ENCODE peak calls at places on chromosomes 3 and 15, in nine cellular contexts. V is KBM-7; R is naive thymus-derived CD8-positive, alpha-beta T cell; G is GM12892; P is NCI-H2029; C is spleen; M is left ventricle myocardium inferior; N is AG04449; Y is fibroblast of lung. X is an unnamed sample.
A peak's percentile ranks its signal among the peaks of the same experiment; 100 is the strongest.

GRCh38 chr3:141427764-141428163 is 59.1 kb upstream of the RASA2 start:
- DNase-seq in V (no peak), R (no peak), G (no peak), P (no peak), C (no peak), M (no peak), N (no peak), Y (no peak), X (no peak)

GRCh38 chr3:24332092-24332491 is 162.6 kb downstream of the THRB start:
- DNase-seq in V (no peak), R (no peak), G (no peak), P (no peak), C (no peak), M (no peak), N (no peak), Y (no peak), X (no peak)

GRCh38 chr3:176097036-176097435 is 1100.2 kb downstream of the TBL1XR1 start:
- DNase-seq in V (no peak), R (no peak), G (no peak), P (no peak), C (no peak), M (no peak), N (no peak), Y (no peak), X (no peak)

GRCh38 chr3:14405886-14406238 is 3.5 kb downstream of the SLC6A6 start:
- DNase-seq in V (no peak), R (no peak), G (no peak), P (peak; percentile 26), C (no peak), M (no peak), N (no peak), Y (no peak), X (no peak)

GRCh38 chr3:115292677-115293076 is 145.6 kb upstream of the ZBTB20 start:
- DNase-seq in V (no peak), R (no peak), G (no peak), P (no peak), C (no peak), M (no peak), N (no peak), Y (no peak), X (no peak)

GRCh38 chr3:194205675-194206133 is 69.8 kb downstream of the HES1 start:
- DNase-seq in V (peak; percentile 88), R (peak; percentile 3), G (no peak), P (peak; percentile 80), C (no peak), M (no peak), N (no peak), Y (peak; percentile 33), X (peak; percentile 21)

GRCh38 chr15:93929375-93930094 is 301.8 kb upstream of the MCTP2 start:
- DNase-seq in V (no peak), R (no peak), G (no peak), P (no peak), C (no peak), M (peak; percentile 37), N (peak; percentile 89), Y (peak; percentile 99), X (no peak)

GRCh38 chr15:80308002-80308401 is 56.0 kb upstream of the CTXND1 start:
- DNase-seq in V (peak; percentile 11), R (no peak), G (no peak), P (no peak), C (no peak), M (no peak), N (no peak), Y (no peak), X (no peak)

GRCh38 chr15:57223887-57224286 is 152.4 kb upstream of the CGNL1 start:
- DNase-seq in V (no peak), R (no peak), G (no peak), P (no peak), C (no peak), M (no peak), N (no peak), Y (no peak), X (no peak)

GRCh38 chr3:134054231-134054630 is 24.5 kb upstream of the SLCO2A1 start:
- DNase-seq in V (no peak), R (no peak), G (no peak), P (no peak), C (peak; percentile 6), M (no peak), N (no peak), Y (peak; percentile 16), X (no peak)

GRCh38 chr3:98188553-98188952 is 22.1 kb downstream of the OR5H15 start:
- DNase-seq in V (peak; percentile 74), R (peak; percentile 18), G (no peak), P (no peak), C (no peak), M (no peak), N (no peak), Y (no peak), X (peak; percentile 62)

GRCh38 chr15:52337961-52338535 is 42.4 kb upstream of the MYO5C start:
- DNase-seq in V (no peak), R (no peak), G (no peak), P (no peak), C (no peak), M (no peak), N (no peak), Y (peak; percentile 42), X (no peak)

GRCh38 chr3:50100956-50101845 is 12.5 kb downstream of the RBM5 start:
- DNase-seq in V (no peak), R (no peak), G (no peak), P (no peak), C (no peak), M (no peak), N (peak; percentile 29), Y (peak; percentile 74), X (no peak)

GRCh38 chr3:171065732-171066131 is 39.2 kb upstream of the SLC2A2 start:
- DNase-seq in V (no peak), R (no peak), G (no peak), P (no peak), C (no peak), M (no peak), N (no peak), Y (peak; percentile 36), X (no peak)

GRCh38 chr3:114365909-114366308 is 72.1 kb downstream of the TIGIT start:
- DNase-seq in V (no peak), R (no peak), G (no peak), P (peak; percentile 57), C (no peak), M (no peak), N (no peak), Y (peak; percentile 20), X (no peak)

GRCh38 chr3:14870564-14871060 is 51.9 kb downstream of the FGD5 start:
- DNase-seq in V (no peak), R (no peak), G (no peak), P (no peak), C (no peak), M (no peak), N (no peak), Y (no peak), X (no peak)

GRCh38 chr3:62261121-62261520 is 112.2 kb downstream of the FEZF2 start:
- DNase-seq in V (no peak), R (no peak), G (no peak), P (no peak), C (no peak), M (no peak), N (no peak), Y (no peak), X (no peak)

GRCh38 chr3:104832530-104832929 is 534.2 kb upstream of the ALCAM start:
- DNase-seq in V (no peak), R (no peak), G (no peak), P (no peak), C (no peak), M (no peak), N (no peak), Y (no peak), X (no peak)

X was measured in NAMALWA.